ENCODE peak calls at places on chromosomes 12 and 14, in seven cellular contexts. P is A673, I is sigmoid colon, Z is GM23338, K is OCI-LY7, U is psoas muscle, W is spleen. S is an unnamed sample.

GRCh38 chr12:27351476-27351875 is 18.8 kb downstream of the BMAL2 start:
- DNase-seq in I (no peak), W (no peak), U (no peak), P (no peak), K (no peak), Z (no peak), S (no peak)

GRCh38 chr14:55329999-55330710 is 58.9 kb downstream of the FBXO34 start:
- DNase-seq in I (no peak), K (no peak), U (no peak), P (no peak), Z (no peak), W (no peak), S (no peak)

GRCh38 chr14:57247283-57247682 is 21.4 kb downstream of the EXOC5 start:
- DNase-seq in U (no peak), P (peak), W (no peak), Z (no peak), I (no peak), K (no peak), S (no peak)

GRCh38 chr12:52029686-52030085 is 21.6 kb upstream of the NR4A1 start:
- DNase-seq in P (peak), I (no peak), W (no peak), U (peak), K (no peak), Z (peak), S (no peak)

GRCh38 chr14:75991753-75992152 is 6.2 kb downstream of the IFT43 start:
- DNase-seq in I (no peak), U (no peak), P (no peak), Z (no peak), W (no peak), K (no peak), S (no peak)

GRCh38 chr12:12790956-12791355 is 5.5 kb downstream of the APOLD1 start:
- DNase-seq in U (no peak), K (no peak), I (no peak), P (no peak), Z (no peak), W (no peak), S (no peak)

GRCh38 chr12:22477166-22477893 is 67.0 kb downstream of the C2CD5 start:
- DNase-seq in K (no peak), U (no peak), W (no peak), P (no peak), I (no peak), Z (no peak), S (no peak)

GRCh38 chr12:131947482-131948027 is 2.2 kb upstream of the EP400 start:
- DNase-seq in W (peak), Z (no peak), P (no peak), K (no peak), I (peak), U (no peak), S (peak)

GRCh38 chr12:106013941-106014340 is 124.8 kb downstream of the NUAK1 start:
- DNase-seq in I (no peak), Z (no peak), U (no peak), K (no peak), W (no peak), P (no peak), S (no peak)

GRCh38 chr12:89448526-89448925 is 76.1 kb downstream of the GALNT4 start:
- DNase-seq in Z (no peak), U (no peak), W (no peak), I (no peak), P (no peak), K (no peak), S (no peak)

GRCh38 chr12:27207626-27208413 is 36.3 kb upstream of the STK38L start:
- DNase-seq in Z (no peak), P (no peak), U (no peak), K (no peak), I (no peak), W (no peak), S (no peak)

GRCh38 chr14:77615231-77616132 is 955 bp downstream of the SPTLC2 start:
- DNase-seq in P (peak), W (no peak), Z (peak), K (peak), U (no peak), I (no peak), S (no peak)

DNA sequence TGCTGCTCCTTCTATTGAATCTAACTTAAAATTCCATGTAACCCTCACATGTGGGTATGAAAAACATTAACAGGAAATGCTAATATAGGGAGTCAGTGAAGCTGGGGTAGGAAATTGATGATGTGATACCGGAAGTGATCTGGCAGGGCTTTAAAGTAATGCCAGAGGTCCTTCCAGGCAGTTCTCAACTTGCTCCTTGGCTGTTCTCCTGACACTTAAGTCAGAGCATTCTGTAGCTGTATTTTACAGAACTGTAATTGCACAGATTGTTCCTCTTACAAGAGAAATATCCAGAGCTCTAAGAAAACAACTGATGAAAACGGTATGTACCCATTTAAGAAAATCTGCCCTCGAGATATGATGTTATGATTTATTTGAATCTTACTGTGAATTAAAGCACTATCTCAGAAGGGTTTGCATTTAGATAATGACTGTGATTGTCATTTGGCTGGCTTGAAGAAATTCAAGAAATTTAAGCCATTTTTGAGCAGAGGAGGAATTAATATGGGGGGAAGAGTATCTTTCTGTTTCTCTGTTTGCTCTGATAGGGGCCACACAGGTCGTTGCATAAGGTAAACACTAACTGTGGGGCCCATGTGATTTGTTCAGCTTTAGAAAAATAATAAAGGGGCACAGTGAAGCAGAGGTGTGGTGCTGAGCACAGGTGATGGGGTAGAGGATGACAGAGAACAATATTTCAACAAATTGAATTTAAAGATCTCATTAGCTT is 88.4 kb downstream of the BBS10 start:
- DNase-seq in I (no peak), Z (no peak), W (no peak), K (peak), U (no peak), P (peak), S (no peak)
- H3K4me3 ChIP-seq in I (no peak), Z (no peak), W (no peak), K (no peak), U (peak), P (no peak), S (no peak)

GRCh38 chr14:74204481-74204880 is 34.8 kb upstream of the VSX2 start:
- DNase-seq in P (no peak), I (no peak), K (no peak), Z (peak), U (no peak), W (no peak), S (no peak)

GRCh38 chr14:74211945-74212580 is 27.2 kb upstream of the VSX2 start:
- DNase-seq in I (no peak), U (no peak), K (no peak), Z (no peak), W (no peak), P (no peak), S (no peak)

GRCh38 chr14:74203546-74203945 is 35.7 kb upstream of the VSX2 start:
- DNase-seq in K (no peak), W (no peak), Z (no peak), I (no peak), U (no peak), P (no peak), S (no peak)

GRCh38 chr14:74202113-74202512 is 37.1 kb upstream of the VSX2 start:
- DNase-seq in P (no peak), K (no peak), W (no peak), U (no peak), I (no peak), Z (no peak), S (no peak)

GRCh38 chr14:74207943-74208342 is 31.3 kb upstream of the VSX2 start:
- DNase-seq in I (no peak), K (peak), P (peak), W (no peak), Z (peak), U (no peak), S (no peak)
- TF ChIP-seq CTCF in I (no peak), K (peak), P (peak), W (no peak), Z (peak), U (no peak), S (no peak)

GRCh38 chr12:108341356-108341755 is 2.2 kb upstream of the CMKLR1 start:
- DNase-seq in W (no peak), I (no peak), Z (no peak), P (peak), K (no peak), U (peak), S (no peak)

GRCh38 chr12:108337235-108338223 is 1.6 kb downstream of the CMKLR1 start:
- DNase-seq in P (peak), I (no peak), K (peak), W (peak), Z (peak), U (no peak), S (no peak)

GRCh38 chr12:108341854-108342847 is 3.0 kb upstream of the CMKLR1 start:
- DNase-seq in Z (no peak), K (no peak), W (peak), P (no peak), I (no peak), U (no peak), S (no peak)

GRCh38 chr12:108340037-108340436 is 926 bp upstream of the CMKLR1 start:
- DNase-seq in P (no peak), K (no peak), I (no peak), W (peak), U (peak), Z (no peak), S (peak)

GRCh38 chr12:108338915-108339657 is at the start of gene CMKLR1:
- DNase-seq in W (peak), K (no peak), P (peak), I (peak), U (peak), Z (peak), S (peak)
- H3K4me3 ChIP-seq in W (no peak), K (no peak), P (peak), I (peak), U (peak), Z (peak), S (peak)

GRCh38 chr12:42792265-42792664 is 202.7 kb upstream of the PRICKLE1 start:
- DNase-seq in K (no peak), Z (no peak), I (no peak), P (no peak), U (no peak), W (no peak), S (no peak)
- TF ChIP-seq CTCF in K (no peak), Z (peak), I (no peak), P (peak), U (no peak), W (no peak), S (no peak)

GRCh38 chr14:102020058-102020971 is 55.9 kb downstream of the DYNC1H1 start:
- DNase-seq in Z (no peak), I (no peak), P (no peak), K (no peak), U (no peak), W (no peak), S (no peak)
- H3K4me3 ChIP-seq in Z (no peak), I (no peak), P (no peak), K (no peak), U (no peak), W (no peak), S (no peak)

DNA sequence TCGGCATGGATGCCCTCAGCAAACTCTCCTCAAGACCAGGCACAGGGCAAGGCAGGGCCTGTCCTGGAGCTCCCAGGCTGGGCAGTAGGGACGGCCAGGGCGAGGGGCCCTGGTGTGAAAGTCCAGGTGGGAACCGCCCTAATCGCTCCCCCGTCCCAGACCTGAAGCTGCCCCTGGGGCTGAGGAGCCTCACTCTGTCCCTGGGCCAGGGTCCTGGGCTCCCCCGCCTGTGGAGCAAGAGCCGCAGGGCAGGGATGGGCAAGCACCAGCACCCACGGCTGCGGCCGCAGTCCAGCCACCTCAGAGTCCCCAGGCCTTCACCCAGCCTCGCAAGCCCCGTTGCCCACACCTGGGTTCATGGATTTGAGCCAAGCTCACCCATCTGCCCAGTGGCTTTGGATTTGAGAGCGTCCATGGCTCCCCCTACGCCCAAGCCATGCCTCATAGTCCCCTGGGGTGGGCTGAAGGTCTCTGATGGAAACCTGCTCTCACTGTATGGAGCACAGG is 102.4 kb upstream of the C14orf180 start:
- DNase-seq in I (no peak), U (no peak), Z (no peak), P (no peak), W (no peak), K (no peak), S (no peak)
- TF ChIP-seq CTCF in I (no peak), U (no peak), Z (no peak), P (no peak), W (no peak), K (no peak), S (no peak)

DNA sequence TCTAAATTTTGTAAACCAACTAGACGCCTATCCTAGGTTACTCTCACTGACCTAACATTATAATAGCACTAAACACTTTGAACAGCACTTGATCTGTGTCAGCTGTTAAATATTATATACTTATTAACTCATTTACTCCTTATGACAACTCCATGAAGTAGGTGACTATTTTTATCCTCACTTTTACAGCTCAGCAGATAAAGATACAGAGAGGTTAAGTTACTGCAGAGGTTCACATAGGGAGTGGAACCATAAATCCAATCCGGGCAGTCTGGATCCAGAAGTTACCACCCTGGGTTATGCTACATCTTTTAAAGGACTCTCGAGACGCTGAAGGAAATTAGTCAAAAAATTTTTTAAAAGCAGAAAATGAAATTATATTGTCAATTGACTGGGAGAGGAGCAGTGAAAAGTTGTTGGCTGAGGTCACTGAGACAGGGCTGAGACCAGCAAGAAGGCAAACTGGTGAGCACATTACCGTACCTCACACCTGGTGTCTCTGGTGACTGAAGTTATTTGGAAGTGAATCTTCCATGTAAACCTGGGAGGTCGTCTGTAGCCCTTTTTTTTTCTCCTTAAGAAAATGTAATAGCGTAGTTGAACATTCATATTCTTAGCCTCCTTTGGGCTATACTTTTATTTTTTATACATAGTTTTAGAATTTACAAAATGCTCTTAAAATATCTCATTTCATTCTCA is 1.2 kb upstream of the RIMKLB start:
- DNase-seq in K (peak), I (no peak), U (no peak), P (no peak), Z (peak), W (no peak), S (no peak)
- H3K4me3 ChIP-seq in K (peak), I (peak), U (peak), P (peak), Z (peak), W (no peak), S (peak)

GRCh38 chr12:14772946-14773345 is 30.3 kb downstream of the WBP11 start:
- DNase-seq in K (no peak), Z (peak), W (no peak), I (no peak), P (no peak), U (no peak), S (no peak)

GRCh38 chr12:14774944-14775651 is 28.2 kb downstream of the WBP11 start:
- DNase-seq in Z (peak), U (peak), I (peak), K (peak), P (peak), W (peak), S (peak)

GRCh38 chr12:14773685-14774073 is 29.6 kb downstream of the WBP11 start:
- DNase-seq in K (peak), Z (peak), I (no peak), P (no peak), U (no peak), W (peak), S (peak)

GRCh38 chr12:14775652-14776020 is 27.6 kb downstream of the WBP11 start:
- DNase-seq in U (no peak), I (no peak), Z (no peak), W (no peak), P (no peak), K (no peak), S (no peak)

GRCh38 chr12:14774074-14774943 is 29.0 kb downstream of the WBP11 start:
- DNase-seq in U (peak), I (peak), P (peak), Z (peak), K (peak), W (peak), S (peak)
- TF ChIP-seq CTCF in U (no peak), I (no peak), P (no peak), Z (no peak), K (no peak), W (no peak), S (peak)

DNA sequence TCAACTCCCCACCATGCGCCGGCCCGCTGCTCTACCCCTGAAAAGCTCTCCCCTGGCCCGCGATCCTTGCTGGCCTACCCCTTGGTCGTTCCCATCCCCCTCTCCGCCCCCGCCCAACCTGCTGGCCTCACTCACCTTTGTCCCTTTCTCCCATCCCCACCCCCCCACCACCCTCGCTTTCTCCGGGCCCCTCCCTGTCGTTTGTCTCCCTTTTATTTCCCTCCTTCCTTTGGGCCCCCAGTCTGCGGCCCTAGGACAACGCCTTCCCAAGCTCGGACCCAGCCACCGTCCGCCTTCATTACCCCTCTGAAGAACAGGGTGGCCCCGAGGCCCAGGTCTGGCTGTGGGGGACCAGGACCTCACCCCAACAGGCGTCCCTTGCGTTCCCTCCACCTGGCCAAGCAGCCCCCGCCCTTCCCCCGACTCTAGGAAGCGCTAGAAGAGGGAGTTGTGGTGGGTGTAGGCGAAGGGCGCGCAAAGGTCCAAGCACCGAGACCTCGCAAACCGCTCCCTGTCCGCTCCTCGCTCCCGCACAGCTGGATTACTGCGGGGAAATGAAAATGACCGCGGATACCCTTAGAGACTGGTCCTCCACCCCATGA is 6.9 kb upstream of the SLC7A7 start:
- DNase-seq in W (peak), U (no peak), P (no peak), Z (peak), K (no peak), I (peak), S (no peak)
- H3K4me3 ChIP-seq in W (peak), U (peak), P (no peak), Z (peak), K (peak), I (peak), S (peak)